ENCODE peak calls at places on chromosome 17, in four cellular contexts. D is WTC11, G is GM12878, J is K562. E is an unnamed sample.

GRCh38 chr17:3955373-3955978 is 8.8 kb downstream of the ATP2A3 start:
- DNase-seq in D (no peak), G (no peak), J (no peak), E (no peak)

GRCh38 chr17:74394977-74395376 is 27.7 kb downstream of the GPR142 start:
- DNase-seq in J (no peak), D (no peak), G (no peak), E (no peak)

GRCh38 chr17:43434902-43435319 is 36.1 kb downstream of the ARL4D start:
- DNase-seq in J (no peak), G (no peak), D (no peak), E (no peak)

GRCh38 chr17:15777717-15778116 is 45.6 kb downstream of the TBC1D26 start:
- DNase-seq in G (no peak), D (no peak), J (no peak), E (no peak)

GRCh38 chr17:49779730-49780220 is 8.7 kb upstream of the KAT7 start:
- DNase-seq in J (peak; percentile 35), D (no peak), G (no peak), E (peak; percentile 56)

GRCh38 chr17:64134216-64134970 is 4.4 kb upstream of the ERN1 start:
- DNase-seq in G (no peak), J (no peak), D (no peak), E (peak; percentile 68)

GRCh38 chr17:79370594-79370993 is 240.3 kb downstream of the RBFOX3 start:
- DNase-seq in G (no peak), D (no peak), J (no peak), E (no peak)

GRCh38 chr17:33469411-33469810 is 176.3 kb upstream of the ASIC2 start:
- DNase-seq in G (no peak), J (no peak), D (no peak), E (no peak)

GRCh38 chr17:29622337-29623282 is at the start of gene CORO6:
- DNase-seq in J (peak; percentile 93), G (no peak), D (peak; percentile 86), E (no peak)

GRCh38 chr17:11980813-11981212 is 16.5 kb downstream of the ZNF18 start:
- DNase-seq in G (no peak), D (no peak), J (peak; percentile 8), E (no peak)

GRCh38 chr17:40362696-40363479 is 1.6 kb downstream of the GJD3 start:
- DNase-seq in G (no peak), J (peak; percentile 91), D (peak; percentile 92), E (peak; percentile 85)

GRCh38 chr17:79930786-79931516 is 91.7 kb upstream of the CBX4 start:
- DNase-seq in J (no peak), G (no peak), D (no peak), E (no peak)

GRCh38 chr17:42010898-42011516 is 6.2 kb downstream of the DNAJC7 start:
- DNase-seq in D (no peak), G (no peak), J (peak; percentile 92), E (peak; percentile 52)

GRCh38 chr17:78375401-78376079 is 2.9 kb upstream of the PGS1 start:
- DNase-seq in G (no peak), D (no peak), J (no peak), E (peak; percentile 89)

GRCh38 chr17:58527306-58527705 is 12.9 kb upstream of the MTMR4 start:
- DNase-seq in G (no peak), D (no peak), J (no peak), E (no peak)

GRCh38 chr17:48160177-48160967 is 52.8 kb downstream of the SNX11 start:
- DNase-seq in D (peak; percentile 60), G (no peak), J (no peak), E (no peak)

GRCh38 chr17:58391302-58391984 is 25.9 kb downstream of the RNF43 start:
- DNase-seq in J (peak; percentile 34), D (no peak), G (no peak), E (peak; percentile 100)

GRCh38 chr17:50212121-50212843 is 10.9 kb upstream of the COL1A1 start:
- DNase-seq in D (no peak), J (peak; percentile 73), G (no peak), E (no peak)

GRCh38 chr17:57356722-57357391 is 100.5 kb downstream of the MSI2 start:
- DNase-seq in G (no peak), D (no peak), J (no peak), E (no peak)

GRCh38 chr17:77476920-77477805 is 336.4 kb downstream of the SEC14L1 start:
- DNase-seq in D (no peak), J (no peak), G (no peak), E (no peak)

GRCh38 chr17:56867948-56868376 is 34.0 kb downstream of the DGKE start:
- DNase-seq in J (no peak), G (no peak), D (no peak), E (no peak)

GRCh38 chr17:4035081-4035680 is 70.9 kb upstream of the ATP2A3 start:
- DNase-seq in J (no peak), D (no peak), G (no peak), E (no peak)

GRCh38 chr17:50428831-50429424 is 2.9 kb downstream of the ACSF2 start:
- DNase-seq in G (no peak), D (no peak), J (no peak), E (peak; percentile 100)

GRCh38 chr17:5897320-5897911 is 172.8 kb upstream of the WSCD1 start:
- DNase-seq in J (no peak), D (peak; percentile 42), G (no peak), E (no peak)

GRCh38 chr17:68200689-68201424 is 47.0 kb upstream of the AMZ2 start:
- DNase-seq in D (peak; percentile 93), G (no peak), J (peak; percentile 69), E (peak; percentile 75)

GRCh38 chr17:44828919-44829557 is 1.0 kb downstream of the GJC1 start:
- DNase-seq in D (no peak), J (no peak), G (no peak), E (no peak)

GRCh38 chr17:76934561-76935320 is 66.5 kb downstream of the MGAT5B start:
- DNase-seq in D (no peak), J (no peak), G (no peak), E (no peak)

GRCh38 chr17:56679148-56679766 is 85.8 kb downstream of the NOG start:
- DNase-seq in J (peak; percentile 39), D (no peak), G (no peak), E (peak; percentile 15)

GRCh38 chr17:42603318-42603717 is 5.9 kb downstream of the RETREG3 start:
- DNase-seq in G (no peak), J (no peak), D (no peak), E (no peak)

GRCh38 chr17:78401891-78402290 is 23.4 kb downstream of the PGS1 start:
- DNase-seq in J (no peak), G (no peak), D (no peak), E (no peak)

GRCh38 chr17:1638171-1638583 is 7.4 kb downstream of the SCARF1 start:
- DNase-seq in J (no peak), D (no peak), G (no peak), E (no peak)

GRCh38 chr17:1640329-1641064 is 5.0 kb downstream of the SCARF1 start:
- DNase-seq in G (no peak), D (no peak), J (no peak), E (no peak)

GRCh38 chr17:1638624-1639300 is 6.8 kb downstream of the SCARF1 start:
- DNase-seq in G (no peak), J (no peak), D (no peak), E (no peak)

GRCh38 chr17:1641065-1641403 is 4.5 kb downstream of the SCARF1 start:
- DNase-seq in D (no peak), J (no peak), G (no peak), E (no peak)

GRCh38 chr17:1639549-1639948 is 6.0 kb downstream of the SCARF1 start:
- DNase-seq in D (no peak), J (no peak), G (no peak), E (no peak)
- TF ChIP-seq SP1 in D (no peak), J (no peak), G (no peak), E (no peak)

GRCh38 chr17:65156185-65156834 is 19.1 kb downstream of the RGS9 start:
- DNase-seq in G (no peak), J (no peak), D (no peak), E (no peak)
- TF ChIP-seq NR2C2 in G (no peak), J (no peak), D (no peak), E (no peak)

DNA sequence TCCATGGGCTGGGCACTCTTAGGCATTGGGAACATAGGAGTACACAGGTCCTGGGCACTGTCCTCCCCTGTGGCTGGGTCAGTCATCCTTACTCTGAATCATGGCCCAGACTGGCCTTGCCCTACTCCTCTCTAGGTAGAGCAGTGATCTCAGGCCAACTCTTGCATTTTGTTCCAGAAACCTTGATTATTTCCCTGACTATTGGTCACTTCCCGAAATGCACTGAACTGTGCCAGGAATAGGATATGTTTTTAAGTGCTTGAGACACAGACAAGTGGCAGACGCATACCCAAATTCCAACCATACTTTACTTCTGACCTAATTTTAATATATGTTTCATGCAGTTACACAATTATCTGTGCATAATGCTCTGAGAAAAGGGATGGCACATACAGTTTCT is 10.3 kb downstream of the KRABD2 start:
- DNase-seq in D (no peak), J (no peak), G (no peak), E (no peak)
- TF ChIP-seq SP1 in D (no peak), J (no peak), G (no peak), E (no peak)

GRCh38 chr17:81733507-81734404 is 21.7 kb downstream of the SLC25A10 start:
- DNase-seq in G (no peak), D (peak; percentile 89), J (peak; percentile 90), E (peak; percentile 65)
- TF ChIP-seq NR2C2 in G (no peak), D (no peak), J (peak; percentile 30), E (no peak)

GRCh38 chr17:46182961-46183360 is 10.3 kb downstream of the KANSL1 start:
- DNase-seq in G (no peak), J (no peak), D (no peak), E (no peak)
- TF ChIP-seq SP1 in G (no peak), J (no peak), D (no peak), E (no peak)